ENCODE peak calls at places on chromosomes 4 and X, in ten cellular contexts. X, G, N, V, T, B, F, J, I and K are unnamed samples.

GRCh38 chr4:86831262-86832090 is 17.7 kb downstream of the SLC10A6 start:
- DNase-seq in T (no peak), I (no peak), B (no peak), N (no peak), X (no peak), G (no peak), V (peak), J (peak), F (peak), K (no peak)

GRCh38 chrX:65266482-65266881 is 268.1 kb downstream of the LAS1L start:
- DNase-seq in N (no peak), G (no peak), T (no peak), X (no peak), I (no peak), B (no peak), V (no peak), F (no peak), J (no peak), K (no peak)

GRCh38 chrX:2474280-2474962 is 26.4 kb downstream of the DHRSX start:
- DNase-seq in B (no peak), X (no peak), N (no peak), F (no peak), G (no peak), J (no peak), T (no peak), V (no peak), I (no peak), K (no peak)

GRCh38 chr4:1922826-1923225 is 51.6 kb downstream of the NSD2 start:
- DNase-seq in F (no peak), B (no peak), I (no peak), G (no peak), X (no peak), J (no peak), V (no peak), N (no peak), T (no peak), K (no peak)

GRCh38 chrX:13581554-13581953 is 12.2 kb downstream of the EGFL6 start:
- DNase-seq in N (no peak), X (no peak), I (no peak), F (no peak), V (no peak), T (no peak), G (no peak), B (no peak), J (no peak), K (no peak)

GRCh38 chr4:20219526-20219925 is 32.2 kb upstream of the SLIT2 start:
- DNase-seq in B (no peak), X (no peak), G (no peak), V (peak), F (peak), N (no peak), J (no peak), T (no peak), I (no peak), K (no peak)

GRCh38 chr4:15765910-15766703 is 12.0 kb upstream of the CD38 start:
- DNase-seq in T (peak), G (no peak), X (peak), N (peak), I (no peak), V (no peak), F (no peak), B (peak), J (no peak), K (no peak)

GRCh38 chr4:141914746-141915145 is 278.4 kb downstream of the IL15 start:
- DNase-seq in N (no peak), J (no peak), B (no peak), T (no peak), G (no peak), I (no peak), V (no peak), X (no peak), F (no peak), K (no peak)

GRCh38 chrX:10212395-10212794 is 55.6 kb downstream of the CLCN4 start:
- DNase-seq in V (no peak), J (no peak), T (no peak), B (no peak), I (no peak), N (no peak), X (no peak), F (no peak), G (no peak), K (no peak)

GRCh38 chrX:29690061-29690460 is 525.3 kb upstream of the MAGEB2 start:
- DNase-seq in J (peak), G (no peak), F (peak), N (no peak), V (peak), X (no peak), B (no peak), T (no peak), I (no peak), K (no peak)

GRCh38 chrX:23478561-23478960 is 143.9 kb downstream of the PTCHD1 start:
- DNase-seq in X (no peak), N (no peak), G (no peak), B (no peak), V (no peak), T (no peak), I (no peak), J (no peak), F (no peak), K (no peak)

GRCh38 chrX:72062890-72063289 is 68.8 kb downstream of the RTL5 start:
- DNase-seq in X (no peak), I (no peak), J (no peak), V (no peak), G (no peak), B (no peak), F (no peak), T (no peak), N (no peak), K (no peak)

GRCh38 chr4:73661646-73662119 is 41.4 kb upstream of the RASSF6 start:
- DNase-seq in T (peak), V (peak), F (peak), G (no peak), B (no peak), N (no peak), I (no peak), J (peak), X (no peak), K (no peak)

GRCh38 chrX:46757593-46757992 is 1.3 kb downstream of the SLC9A7 start:
- DNase-seq in I (no peak), G (no peak), X (no peak), V (peak), F (no peak), N (peak), T (peak), B (no peak), J (no peak), K (no peak)